ENCODE peak calls at places on chromosomes 3 and 15, in five cellular contexts. Q is skeletal muscle cell, D is GM23338, U is SW480, M is Right ventricle myocardium superior. O is an unnamed sample.

GRCh38 chr3:149625795-149626194 is 32.0 kb downstream of the WWTR1 start:
- DNase-seq in Q (no peak), M (no peak), U (no peak), D (no peak), O (no peak)

GRCh38 chr3:176078916-176079315 is 1118.4 kb downstream of the TBL1XR1 start:
- DNase-seq in D (no peak), M (no peak), U (no peak), Q (no peak), O (peak; percentile 9)

GRCh38 chr3:58321791-58322190 is 10.9 kb upstream of the PXK start:
- DNase-seq in D (peak; percentile 84), M (no peak), Q (no peak), U (no peak), O (no peak)

GRCh38 chr15:40190591-40190990 is 29.7 kb downstream of the BUB1B start:
- DNase-seq in D (no peak), Q (peak; percentile 45), U (peak; percentile 8), M (no peak), O (peak; percentile 23)

GRCh38 chr3:54243262-54243931 is 121.0 kb downstream of the CACNA2D3 start:
- DNase-seq in D (peak; percentile 22), Q (no peak), M (no peak), U (peak; percentile 58), O (no peak)

GRCh38 chr15:62428259-62428658 is 263.2 kb upstream of the C2CD4B start:
- DNase-seq in D (no peak), M (no peak), U (no peak), Q (no peak), O (no peak)

GRCh38 chr3:100106094-100106493 is 8.2 kb downstream of the FILIP1L start:
- DNase-seq in U (no peak), D (no peak), M (no peak), Q (no peak), O (no peak)

GRCh38 chr15:88835646-88836045 is 32.4 kb downstream of the ACAN start:
- DNase-seq in D (no peak), M (no peak), U (no peak), Q (no peak), O (no peak)

GRCh38 chr3:20099020-20099539 is 58.8 kb downstream of the KAT2B start:
- DNase-seq in U (no peak), M (no peak), D (no peak), Q (no peak), O (no peak)

GRCh38 chr3:104385421-104385820 is 981.3 kb upstream of the ALCAM start:
- DNase-seq in D (no peak), M (peak; percentile 30), U (no peak), Q (no peak), O (no peak)

GRCh38 chr3:50625879-50626182 is 8.9 kb downstream of the MAPKAPK3 start:
- DNase-seq in U (no peak), D (no peak), M (no peak), Q (no peak), O (no peak)

GRCh38 chr3:106029941-106030619 is 161.3 kb upstream of the CBLB start:
- DNase-seq in D (no peak), M (no peak), Q (no peak), U (no peak), O (no peak)

GRCh38 chr3:186534113-186534669 is 10.0 kb downstream of the CRYGS start:
- DNase-seq in Q (no peak), M (no peak), D (no peak), U (no peak), O (no peak)

GRCh38 chr3:37475435-37475834 is 301.1 kb upstream of the LRRFIP2 start:
- DNase-seq in U (no peak), D (no peak), M (no peak), Q (no peak), O (no peak)

GRCh38 chr3:17302774-17303173 is 418.0 kb downstream of the PLCL2 start:
- DNase-seq in Q (peak; percentile 17), M (peak; percentile 48), U (no peak), D (no peak), O (peak; percentile 18)

GRCh38 chr3:183975981-183976662 is 41.6 kb downstream of the ABCC5 start:
- DNase-seq in Q (no peak), D (peak; percentile 28), U (no peak), M (no peak), O (no peak)

GRCh38 chr3:50510325-50510724 is 6.9 kb upstream of the CACNA2D2 start:
- DNase-seq in M (no peak), Q (no peak), D (no peak), U (no peak), O (no peak)

GRCh38 chr3:8652323-8652987 is 7.9 kb upstream of the SSUH2 start:
- DNase-seq in M (no peak), D (no peak), Q (no peak), U (no peak), O (no peak)

GRCh38 chr15:91651251-91651650 is 202.3 kb upstream of the SLCO3A1 start:
- DNase-seq in M (no peak), D (no peak), U (no peak), Q (no peak), O (no peak)

GRCh38 chr3:19539488-19540395 is 391.4 kb downstream of the KCNH8 start:
- DNase-seq in Q (no peak), M (no peak), U (no peak), D (no peak), O (no peak)

GRCh38 chr3:33131328-33132018 is 17.7 kb downstream of the CRTAP start:
- DNase-seq in D (peak; percentile 96), Q (no peak), M (no peak), U (peak; percentile 63), O (peak; percentile 53)

GRCh38 chr3:187994221-187995085 is 159.5 kb upstream of the LPP start:
- DNase-seq in M (no peak), D (no peak), U (no peak), Q (peak; percentile 48), O (no peak)

GRCh38 chr3:62554264-62554799 is 181.0 kb upstream of the FEZF2 start:
- DNase-seq in Q (no peak), D (peak; percentile 73), U (peak; percentile 20), M (no peak), O (no peak)

GRCh38 chr15:85649372-85649771 is 145.4 kb downstream of the KLHL25 start:
- DNase-seq in U (no peak), M (no peak), Q (peak; percentile 80), D (no peak), O (peak; percentile 40)

GRCh38 chr3:20246662-20247061 is 60.7 kb upstream of the SGO1 start:
- DNase-seq in U (no peak), M (no peak), D (no peak), Q (no peak), O (no peak)

GRCh38 chr15:65791335-65792129 is 561 bp downstream of the DENND4A start:
- DNase-seq in Q (no peak), M (peak; percentile 71), U (peak; percentile 68), D (peak; percentile 79), O (no peak)

GRCh38 chr3:177596822-177597271 is 399.6 kb upstream of the TBL1XR1 start:
- DNase-seq in M (no peak), Q (no peak), U (no peak), D (no peak), O (peak; percentile 71)

GRCh38 chr3:43950775-43951174 is 260.0 kb downstream of the ABHD5 start:
- DNase-seq in Q (no peak), U (peak; percentile 80), D (no peak), M (no peak), O (no peak)

GRCh38 chr3:72892870-72893269 is 5.0 kb downstream of the GXYLT2 start:
- DNase-seq in M (no peak), U (no peak), Q (no peak), D (peak; percentile 90), O (no peak)

GRCh38 chr3:13682331-13683013 is 133.5 kb downstream of the FBLN2 start:
- DNase-seq in M (no peak), D (no peak), Q (no peak), U (no peak), O (no peak)

GRCh38 chr15:79635897-79636596 is 203.9 kb downstream of the MINAR1 start:
- DNase-seq in U (no peak), M (no peak), D (no peak), Q (no peak), O (no peak)

GRCh38 chr3:177944228-177944661 is 592.0 kb upstream of the KCNMB2 start:
- DNase-seq in D (no peak), M (no peak), U (no peak), Q (no peak), O (no peak)

GRCh38 chr3:101829066-101829830 is 20.1 kb upstream of the NFKBIZ start:
- DNase-seq in D (no peak), U (no peak), Q (peak; percentile 53), M (peak; percentile 70), O (no peak)

GRCh38 chr3:127172670-127173515 is 20.0 kb upstream of the PRR23E start:
- DNase-seq in U (peak; percentile 55), D (peak; percentile 16), M (no peak), Q (peak; percentile 31), O (peak; percentile 13)

GRCh38 chr3:126845910-126846309 is 137.0 kb upstream of the PLXNA1 start:
- DNase-seq in M (no peak), U (no peak), Q (no peak), D (peak; percentile 18), O (no peak)

GRCh38 chr3:46662771-46663551 is 30.5 kb downstream of the ALS2CL start:
- DNase-seq in M (no peak), U (no peak), Q (no peak), D (no peak), O (no peak)

GRCh38 chr3:107124885-107125284 is 252.4 kb upstream of the CCDC54 start:
- DNase-seq in Q (peak; percentile 49), U (no peak), D (no peak), M (no peak), O (peak; percentile 13)

GRCh38 chr15:25939122-25939521 is 76.0 kb upstream of the ATP10A start:
- DNase-seq in D (no peak), M (no peak), Q (no peak), U (no peak), O (no peak)

O was measured in fibroblast of the conjunctiva.